ENCODE peak calls at places on chromosomes 6 and 20, in six cellular contexts. D is GM10248; V is lower lobe of right lung; I is fibroblast of mammary gland; N is stimulated activated CD4-positive, alpha-beta T cell treated with anti-CD3 and anti-CD28 coated beads, Interleukin-1b, Interleukin-23, amount 100 ng/mL, for 4 hours; B is NCI-H2107. H is an unnamed sample.

GRCh38 chr6:97361286-97361685 is 78.3 kb upstream of the MMS22L start:
- DNase-seq in N (no peak), D (no peak), I (no peak), B (no peak), V (no peak), H (no peak)

GRCh38 chr6:113466526-113466925 is 390.6 kb upstream of the MARCKS start:
- DNase-seq in N (no peak), I (no peak), V (no peak), B (no peak), D (no peak), H (no peak)

GRCh38 chr6:89487864-89488263 is 54.9 kb downstream of the ANKRD6 start:
- DNase-seq in B (peak), V (no peak), N (no peak), I (no peak), D (no peak), H (no peak)

GRCh38 chr6:89146748-89147715 is 1.2 kb downstream of the PM20D2 start:
- DNase-seq in V (no peak), N (no peak), I (peak), D (no peak), B (peak), H (peak)

GRCh38 chr20:48949304-48950170 is 28.0 kb downstream of the ARFGEF2 start:
- DNase-seq in I (no peak), B (no peak), D (no peak), V (no peak), N (no peak), H (no peak)

GRCh38 chr20:7540923-7541322 is 399.3 kb downstream of the HAO1 start:
- DNase-seq in B (no peak), I (no peak), D (no peak), V (no peak), N (no peak), H (no peak)

GRCh38 chr20:10674684-10675455 is 1.1 kb upstream of the JAG1 start:
- DNase-seq in V (peak), N (no peak), B (no peak), D (peak), I (peak), H (peak)

GRCh38 chr6:68638225-68638900 is 3.3 kb downstream of the ADGRB3 start:
- DNase-seq in D (peak), I (peak), B (peak), V (no peak), N (no peak), H (no peak)

GRCh38 chr20:59144179-59144830 is 19.3 kb upstream of the ZNF831 start:
- DNase-seq in N (peak), V (no peak), I (no peak), B (no peak), D (no peak), H (no peak)

GRCh38 chr20:51628533-51629398 is 86.2 kb upstream of the NFATC2 start:
- DNase-seq in I (peak), N (no peak), B (no peak), V (no peak), D (no peak), H (no peak)

GRCh38 chr20:18743665-18744440 is 69.7 kb upstream of the SCP2D1 start:
- DNase-seq in D (no peak), V (no peak), N (no peak), B (no peak), I (peak), H (no peak)

GRCh38 chr20:25072226-25072811 is 9.6 kb downstream of the VSX1 start:
- DNase-seq in B (no peak), I (no peak), D (no peak), N (no peak), V (no peak), H (no peak)

GRCh38 chr6:165119231-165120020 is 190.0 kb downstream of the C6orf118 start:
- DNase-seq in D (no peak), N (no peak), I (no peak), B (no peak), V (no peak), H (no peak)

GRCh38 chr6:44020148-44020547 is 107.1 kb downstream of the MRPL14 start:
- DNase-seq in D (no peak), B (no peak), N (no peak), V (no peak), I (peak), H (no peak)

GRCh38 chr20:58829531-58829941 is 21.2 kb downstream of the GNAS-AS1 start:
- DNase-seq in N (no peak), D (no peak), B (no peak), V (no peak), I (peak), H (no peak)